ENCODE peak calls at places on chromosome 9, in six cellular contexts. V is IMR-90, X is H1, W is H9, G is neuronal stem cell, A is mesenchymal stem cell. K is an unnamed sample.

GRCh38 chr9:13810510-13810909 is 503.4 kb downstream of the NFIB start:
- DNase-seq in A (peak; percentile 76), V (no peak), X (no peak), G (no peak), W (no peak), K (no peak)

GRCh38 chr9:127876764-127877562 is 512 bp downstream of the AK1 start:
- DNase-seq in W (no peak), G (no peak), X (no peak), V (no peak), A (peak; percentile 52), K (no peak)

GRCh38 chr9:130936285-130937117 is 2.5 kb downstream of the FIBCD1 start:
- DNase-seq in W (peak; percentile 93), V (peak; percentile 75), A (peak; percentile 78), X (peak; percentile 59), G (no peak), K (peak; percentile 26)

GRCh38 chr9:89878003-89878411 is 273.2 kb downstream of the GADD45G start:
- DNase-seq in V (no peak), G (no peak), X (no peak), A (no peak), W (peak; percentile 12), K (no peak)

GRCh38 chr9:76773051-76773450 is 8.8 kb downstream of the PCA3 start:
- DNase-seq in X (no peak), V (no peak), A (no peak), W (no peak), G (no peak), K (no peak)

GRCh38 chr9:34291423-34291822 is 37.6 kb downstream of the KIF24 start:
- DNase-seq in A (no peak), V (no peak), W (no peak), G (no peak), X (no peak), K (no peak)

GRCh38 chr9:91905958-91906585 is 44.0 kb downstream of the ROR2 start:
- DNase-seq in A (no peak), G (no peak), W (no peak), X (no peak), V (no peak), K (peak; percentile 3)

GRCh38 chr9:115035872-115036612 is 81.9 kb downstream of the TNC start:
- DNase-seq in W (no peak), V (peak; percentile 86), X (no peak), G (no peak), A (peak; percentile 69), K (no peak)

GRCh38 chr9:35510745-35511428 is 21.0 kb downstream of the RUSC2 start:
- DNase-seq in X (no peak), A (peak; percentile 96), V (peak; percentile 96), W (no peak), G (no peak), K (peak; percentile 91)

GRCh38 chr9:68847765-68848164 is 142.7 kb downstream of the PIP5K1B start:
- DNase-seq in A (no peak), G (no peak), V (no peak), W (no peak), X (no peak), K (no peak)

GRCh38 chr9:86163503-86163902 is 64.1 kb upstream of the GOLM1 start:
- DNase-seq in V (no peak), G (no peak), W (no peak), X (no peak), A (no peak), K (no peak)

GRCh38 chr9:33415152-33416038 is 13.0 kb upstream of the AQP7 start:
- DNase-seq in A (peak; percentile 39), V (peak; percentile 22), G (peak; percentile 51), W (peak; percentile 88), X (peak; percentile 41), K (peak; percentile 25)

GRCh38 chr9:88738708-88739107 is 203.7 kb downstream of the NXNL2 start:
- DNase-seq in G (no peak), A (peak; percentile 41), W (no peak), X (no peak), V (peak; percentile 71), K (no peak)

GRCh38 chr9:136784249-136784996 is 6.7 kb upstream of the TMEM141 start:
- DNase-seq in A (peak; percentile 53), W (no peak), G (no peak), X (no peak), V (no peak), K (peak; percentile 68)

GRCh38 chr9:126702501-126703329 is 89.0 kb downstream of the LMX1B start:
- DNase-seq in A (peak; percentile 25), G (no peak), V (no peak), W (peak; percentile 81), X (no peak), K (no peak)

GRCh38 chr9:117044241-117044640 is 357.1 kb downstream of the TRIM32 start:
- DNase-seq in W (peak; percentile 80), V (no peak), G (peak; percentile 38), X (peak; percentile 44), A (no peak), K (no peak)

GRCh38 chr9:76658510-76659231 is 105.6 kb upstream of the PCA3 start:
- DNase-seq in W (no peak), G (no peak), V (peak; percentile 76), A (peak; percentile 78), X (no peak), K (peak; percentile 64)

GRCh38 chr9:109733690-109734089 is 46.3 kb upstream of the PALM2AKAP2 start:
- DNase-seq in W (no peak), V (peak; percentile 64), A (peak; percentile 75), G (no peak), X (no peak), K (peak; percentile 57)

GRCh38 chr9:87750726-87751125 is 24.8 kb downstream of the CTSL start:
- DNase-seq in G (no peak), V (no peak), W (no peak), A (no peak), X (no peak), K (no peak)

GRCh38 chr9:94150890-94151660 is 66.8 kb downstream of the PTPDC1 start:
- DNase-seq in X (no peak), W (no peak), G (no peak), A (peak; percentile 26), V (no peak), K (no peak)
- H3K18ac ChIP-seq in X (no peak overlapping the region), W (no peak overlapping the region), G (no peak overlapping the region), A (peak overlapping the region; percentile 16), V (no peak overlapping the region), K (no peak overlapping the region)

GRCh38 chr9:133420392-133420827 is 1.8 kb upstream of the ADAMTS13 start:
- DNase-seq in V (no peak), X (no peak), G (no peak), A (peak; percentile 10), W (no peak), K (no peak)

GRCh38 chr9:133415107-133415506 is 2.7 kb downstream of the REXO4 start:
- DNase-seq in G (no peak), W (no peak), V (no peak), X (no peak), A (no peak), K (no peak)

GRCh38 chr9:133421615-133422542 is at the start of gene ADAMTS13:
- DNase-seq in G (no peak), V (peak; percentile 15), A (peak; percentile 47), X (no peak), W (peak; percentile 79), K (no peak)

GRCh38 chr9:133417541-133418461 is at the start of gene REXO4:
- DNase-seq in X (peak; percentile 86), G (peak; percentile 92), V (peak; percentile 85), A (peak; percentile 88), W (peak; percentile 93), K (peak; percentile 83)

GRCh38 chr9:133419005-133419404 is 1.2 kb upstream of the REXO4 start:
- DNase-seq in W (no peak), G (no peak), X (no peak), A (no peak), V (no peak), K (no peak)
- H3K9ac ChIP-seq in W (no peak overlapping the region), G (no peak overlapping the region), X (no peak overlapping the region), A (peak overlapping the region; percentile 90), V (no peak overlapping the region), K (no peak overlapping the region)

DNA sequence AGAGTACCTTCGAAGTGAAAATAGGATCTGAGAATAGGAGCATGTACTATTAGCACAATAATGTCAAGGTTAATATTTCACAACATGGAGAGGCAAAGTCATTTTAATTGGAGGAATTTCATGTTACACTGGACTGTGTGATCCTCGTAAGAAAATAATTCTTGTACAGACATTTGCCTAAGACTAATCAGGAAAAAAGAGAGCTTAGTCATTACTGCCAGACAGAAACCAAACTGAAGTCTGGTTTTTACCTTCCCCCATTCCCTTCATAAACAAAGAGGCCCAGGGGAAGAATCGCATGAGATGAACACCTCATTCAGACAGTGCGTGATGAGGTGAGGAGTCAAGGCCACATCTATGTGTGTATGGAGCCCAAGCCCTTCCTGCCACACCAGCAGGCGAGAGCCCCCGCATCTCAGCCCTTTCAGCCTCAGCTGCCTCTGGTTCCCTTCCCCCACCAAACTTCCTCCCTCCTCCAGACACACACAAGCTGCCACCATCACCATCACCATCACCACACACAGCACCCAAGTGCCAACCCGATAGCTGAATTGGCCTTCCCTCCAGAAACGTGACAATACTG is 135.8 kb upstream of the ABCA1 start:
- DNase-seq in G (no peak), W (no peak), V (peak; percentile 95), A (peak; percentile 98), X (no peak), K (peak; percentile 47)
- H3K14ac ChIP-seq in G (peak overlapping the region; percentile 91), W (no peak overlapping the region), V (peak overlapping the region; percentile 98), A (no peak overlapping the region), X (no peak overlapping the region), K (peak overlapping the region; percentile 82)

DNA sequence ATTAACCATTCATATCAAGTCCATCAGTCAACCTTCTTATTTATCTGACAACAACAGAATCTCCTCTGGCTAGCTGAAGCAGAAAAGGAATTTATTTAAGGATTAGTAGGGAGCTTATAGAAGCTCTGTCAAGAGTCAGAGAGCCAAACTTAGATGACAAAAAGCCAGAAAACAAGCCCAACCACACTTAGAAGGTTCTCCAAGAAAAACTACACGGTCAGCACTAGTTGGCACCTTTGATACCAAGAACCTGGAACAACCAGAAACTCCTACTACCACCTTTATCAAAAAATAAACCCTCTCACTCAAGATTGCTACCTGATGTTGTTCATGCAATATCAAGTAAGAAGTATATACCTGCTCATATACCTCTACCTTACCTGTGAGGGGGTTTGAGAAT is 36.9 kb downstream of the RANBP6 start:
- DNase-seq in G (no peak), V (no peak), X (no peak), A (no peak), W (no peak), K (no peak)
- H3K18ac ChIP-seq in G (no peak overlapping the region), V (no peak overlapping the region), X (no peak overlapping the region), A (no peak overlapping the region), W (no peak overlapping the region), K (no peak overlapping the region)

DNA sequence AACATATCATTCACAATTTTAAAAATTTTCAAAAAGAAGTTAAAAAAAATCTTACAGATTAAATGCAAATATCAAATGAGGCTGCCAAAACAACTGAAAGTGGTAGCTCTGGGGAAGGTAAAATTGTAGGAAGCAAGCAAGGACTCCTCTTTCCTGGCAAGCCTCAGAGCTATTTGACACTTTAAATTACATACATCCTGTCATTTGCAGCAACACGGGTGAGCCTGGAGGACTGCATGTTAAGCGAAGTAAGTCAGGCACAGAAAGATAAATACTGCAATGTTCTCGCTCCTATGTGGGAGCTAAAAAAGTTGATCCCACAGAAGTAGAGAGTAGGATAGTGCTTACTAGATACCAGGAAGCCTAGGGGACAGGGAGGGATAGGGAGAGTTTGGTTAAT is 58.0 kb downstream of the LPAR1 start:
- DNase-seq in W (no peak), V (no peak), A (peak; percentile 30), G (no peak), X (no peak), K (no peak)
- H3K9ac ChIP-seq in W (no peak overlapping the region), V (no peak overlapping the region), A (no peak overlapping the region), G (no peak overlapping the region), X (no peak overlapping the region), K (no peak overlapping the region)